ENCODE peak calls at places on chromosomes 1 and 21, in five cellular contexts. V is IMR-90, M is A549, U is stomach, H is prostate gland. I is an unnamed sample.

GRCh38 chr1:29372108-29372507 is 135.8 kb downstream of the PTPRU start:
- DNase-seq in U (no peak), M (no peak), H (no peak), V (no peak), I (no peak)

GRCh38 chr1:32775640-32776337 is 41.4 kb downstream of the YARS1 start:
- DNase-seq in M (no peak), U (no peak), V (peak; percentile 76), H (no peak), I (no peak)

GRCh38 chr1:213568929-213569815 is 418.6 kb upstream of the PROX1 start:
- DNase-seq in V (no peak), H (no peak), U (no peak), M (no peak), I (no peak)

GRCh38 chr1:160681067-160681890 is 30.3 kb downstream of the CD48 start:
- DNase-seq in U (peak; percentile 71), M (peak; percentile 43), V (peak; percentile 14), H (no peak), I (peak; percentile 41)

GRCh38 chr1:203677771-203678170 is 51.1 kb downstream of the ATP2B4 start:
- DNase-seq in H (no peak), V (no peak), U (no peak), M (no peak), I (no peak)

GRCh38 chr1:227884370-227885134 is 63.2 kb downstream of the WNT9A start:
- DNase-seq in U (peak; percentile 20), H (no peak), V (no peak), M (no peak), I (peak; percentile 7)

GRCh38 chr21:29092102-29092959 is 18.9 kb upstream of the CCT8 start:
- DNase-seq in M (no peak), V (peak; percentile 73), U (no peak), H (no peak), I (no peak)

GRCh38 chr1:35568975-35569395 is 4.1 kb upstream of the TFAP2E start:
- DNase-seq in U (peak; percentile 78), H (peak; percentile 56), V (peak; percentile 60), M (peak; percentile 72), I (peak; percentile 78)

GRCh38 chr1:19720973-19721372 is 56.3 kb downstream of the HTR6 start:
- DNase-seq in M (no peak), H (no peak), V (no peak), U (no peak), I (no peak)

DNA sequence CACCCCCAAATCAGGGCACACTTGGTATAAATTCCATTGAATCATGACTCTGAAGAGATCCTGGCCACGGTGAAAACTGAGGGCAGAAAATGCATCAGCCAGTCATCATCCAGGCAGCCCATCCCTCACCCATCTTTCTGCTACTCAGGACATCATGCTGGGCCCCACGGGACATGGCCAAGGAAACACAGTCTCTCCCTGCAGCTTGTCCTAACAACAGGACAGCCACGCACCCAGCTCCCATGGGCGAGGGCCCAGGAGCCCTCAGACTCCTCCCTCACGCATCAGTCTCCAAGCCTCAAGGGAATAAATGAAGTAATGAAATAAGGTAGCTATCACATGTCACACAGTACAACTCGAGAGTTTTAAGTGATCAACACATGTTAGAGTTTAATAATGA is 37.8 kb downstream of the ELK4 start:
- DNase-seq in U (no peak), M (no peak), H (peak; percentile 3), V (no peak), I (no peak)
- TF ChIP-seq POLR2A in U (no peak), M (no peak), H (no peak), V (no peak), I (no peak)

GRCh38 chr1:23797478-23798448 is 2.8 kb downstream of the GALE start:
- DNase-seq in U (peak; percentile 54), H (no peak), M (no peak), V (no peak), I (peak; percentile 23)

GRCh38 chr1:23798662-23799142 is 1.9 kb downstream of the GALE start:
- DNase-seq in H (no peak), M (no peak), U (peak; percentile 83), V (no peak), I (peak; percentile 87)

GRCh38 chr1:23795676-23796465 is 4.7 kb downstream of the GALE start:
- DNase-seq in V (no peak), M (no peak), U (peak; percentile 26), H (no peak), I (no peak)

GRCh38 chr1:23799255-23799569 is 1.3 kb downstream of the GALE start:
- DNase-seq in U (no peak), M (no peak), V (no peak), H (no peak), I (no peak)

DNA sequence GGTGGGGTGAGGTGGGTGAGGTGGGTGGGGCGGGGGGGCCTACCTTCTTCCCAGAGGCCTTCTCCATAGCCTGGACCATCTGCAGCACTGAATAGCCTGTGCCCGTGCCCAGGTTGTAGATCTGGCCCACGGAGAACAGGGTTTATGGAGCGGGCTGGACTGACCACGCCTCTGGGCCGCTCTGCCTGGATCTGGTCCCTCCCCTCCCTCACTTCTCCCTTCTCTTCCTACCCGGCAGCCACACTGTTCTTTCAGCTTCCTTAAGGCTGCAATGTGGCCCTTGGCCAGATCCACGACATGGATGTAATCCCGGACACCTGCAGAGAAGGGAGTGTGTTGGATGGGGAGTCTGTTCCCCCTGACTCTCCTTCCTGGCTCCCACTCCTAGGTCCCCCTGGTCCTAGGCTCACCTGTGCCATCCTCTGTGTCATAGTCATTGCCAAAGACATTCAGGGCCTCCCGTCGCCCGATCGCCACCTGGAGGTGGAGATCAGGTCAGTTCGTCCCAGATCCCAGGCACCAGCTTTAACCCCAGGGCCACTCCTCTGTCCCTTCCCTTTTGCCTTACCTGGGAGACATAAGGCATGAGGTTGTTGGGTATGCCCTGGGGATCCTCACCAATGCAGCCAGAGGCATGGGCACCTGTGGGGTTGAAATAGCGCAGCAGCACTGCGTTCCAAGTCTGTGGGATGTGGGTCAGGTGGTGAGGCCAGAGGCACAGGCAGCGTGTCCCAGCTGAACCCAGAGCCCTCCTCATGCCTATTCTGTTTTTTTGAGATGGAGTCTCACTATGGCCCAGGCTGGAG is 3.9 kb downstream of the GALE start:
- DNase-seq in U (peak; percentile 64), H (peak; percentile 56), V (no peak), M (no peak), I (no peak)
- TF ChIP-seq CTCF in U (no peak), H (no peak), V (no peak), M (peak; percentile 15), I (no peak)

DNA sequence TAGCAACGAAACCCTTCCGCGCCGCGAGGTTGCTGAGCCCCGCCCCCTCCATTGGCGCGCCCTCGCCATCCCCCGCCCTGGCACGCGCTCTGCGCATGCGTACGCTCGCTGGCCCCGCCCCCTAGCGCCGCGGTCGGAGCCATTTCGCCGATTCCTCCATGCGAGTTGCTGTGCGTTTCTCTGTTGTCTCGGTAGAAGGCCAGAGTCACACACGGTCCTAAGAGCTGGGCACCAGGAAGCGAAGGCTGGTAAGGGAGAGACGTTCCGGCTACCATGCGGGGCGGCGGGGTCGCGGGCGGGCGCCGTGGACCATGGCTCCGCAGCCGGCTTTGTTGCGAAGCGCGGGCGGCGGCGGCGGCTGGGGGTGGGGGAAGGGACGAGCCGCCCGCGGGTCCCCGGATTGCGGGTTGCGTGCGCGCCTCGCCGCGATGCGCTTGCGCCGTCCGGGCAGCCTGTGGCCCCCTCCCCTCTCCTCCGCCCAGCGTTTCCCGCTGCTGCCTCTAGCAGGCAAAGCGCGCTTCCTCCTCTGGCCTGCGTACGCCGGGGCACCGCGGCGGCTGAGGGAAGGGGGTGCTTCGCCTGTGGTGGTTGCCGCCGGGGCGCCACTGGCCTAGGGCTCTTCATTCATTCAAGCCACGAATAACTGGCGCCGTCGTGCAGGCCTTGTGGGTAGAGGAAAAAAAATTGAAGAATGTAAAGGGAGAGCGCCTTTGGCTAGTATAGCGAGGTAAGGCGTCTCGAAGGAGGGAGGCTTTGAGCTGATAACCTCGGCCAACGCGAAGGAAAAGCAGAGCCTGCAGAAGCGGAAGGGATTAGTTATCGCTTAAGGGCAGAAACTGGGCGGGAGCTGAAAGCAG is at the start of gene DHX9:
- DNase-seq in H (peak; percentile 89), M (peak; percentile 85), V (peak; percentile 85), U (peak; percentile 97), I (peak; percentile 98)
- TF ChIP-seq POLR2A in H (peak; percentile 79), M (peak; percentile 98), V (peak; percentile 97), U (no peak), I (peak; percentile 92)

DNA sequence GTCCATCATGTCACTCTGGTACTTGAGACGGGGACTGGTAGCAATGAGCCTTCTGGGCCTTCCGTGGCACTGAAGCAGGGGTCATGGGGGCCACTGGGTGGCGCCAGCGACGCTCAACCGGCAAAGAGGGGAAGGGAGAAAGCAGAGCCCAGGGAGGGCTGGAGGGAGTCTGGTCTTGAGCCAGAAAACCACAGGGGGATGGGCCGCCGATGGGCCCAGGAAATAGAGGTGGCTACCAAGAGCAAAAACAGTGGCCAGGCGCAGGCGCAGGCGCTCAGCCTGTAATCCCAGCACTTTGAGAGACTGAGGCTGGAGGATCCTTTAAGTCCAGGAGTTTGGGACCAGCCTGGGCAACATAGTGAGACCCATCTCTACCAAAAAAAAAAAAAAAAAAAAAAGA is 21.8 kb downstream of the EXOC8 start:
- DNase-seq in U (peak; percentile 44), H (no peak), M (peak; percentile 33), V (peak; percentile 9), I (peak; percentile 17)
- TF ChIP-seq CTCF in U (no peak), H (peak; percentile 15), M (peak; percentile 61), V (peak; percentile 45), I (peak; percentile 31)

GRCh38 chr1:5992034-5992813 is at the start of gene NPHP4:
- DNase-seq in U (peak; percentile 100), H (peak; percentile 100), V (peak; percentile 100), M (peak; percentile 99), I (peak; percentile 99)
- TF ChIP-seq POLR2A in U (no peak), H (peak; percentile 40), V (peak; percentile 93), M (peak; percentile 20), I (peak; percentile 52)

DNA sequence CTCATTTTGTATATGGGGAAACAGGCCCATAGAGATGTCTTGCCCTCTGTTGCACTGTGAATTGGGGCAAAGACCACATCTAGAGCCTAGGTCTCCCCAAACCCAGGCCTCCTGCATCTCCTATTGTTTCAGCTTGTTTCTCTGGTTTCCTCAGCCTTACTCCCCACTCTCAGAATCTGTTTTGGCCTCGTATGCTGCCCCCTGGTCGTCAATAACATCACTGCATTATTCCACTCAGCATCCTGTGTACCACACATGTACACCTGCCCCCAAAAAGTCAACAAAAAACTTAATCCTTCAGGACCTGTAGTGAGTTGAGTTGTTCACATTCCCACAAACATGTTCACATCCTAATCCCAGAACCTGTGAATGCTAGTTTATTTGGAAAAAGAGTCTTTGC is 184.8 kb downstream of the BRINP2 start:
- DNase-seq in V (peak; percentile 19), U (peak; percentile 27), H (no peak), M (no peak), I (peak; percentile 16)
- TF ChIP-seq CTCF in V (peak; percentile 48), U (no peak), H (no peak), M (no peak), I (no peak)

GRCh38 chr21:44010429-44010828 is 1.7 kb upstream of the TRAPPC10 start:
- DNase-seq in M (no peak), H (no peak), U (no peak), V (no peak), I (no peak)
- TF ChIP-seq POLR2A in M (no peak), H (no peak), U (no peak), V (no peak), I (no peak)

DNA sequence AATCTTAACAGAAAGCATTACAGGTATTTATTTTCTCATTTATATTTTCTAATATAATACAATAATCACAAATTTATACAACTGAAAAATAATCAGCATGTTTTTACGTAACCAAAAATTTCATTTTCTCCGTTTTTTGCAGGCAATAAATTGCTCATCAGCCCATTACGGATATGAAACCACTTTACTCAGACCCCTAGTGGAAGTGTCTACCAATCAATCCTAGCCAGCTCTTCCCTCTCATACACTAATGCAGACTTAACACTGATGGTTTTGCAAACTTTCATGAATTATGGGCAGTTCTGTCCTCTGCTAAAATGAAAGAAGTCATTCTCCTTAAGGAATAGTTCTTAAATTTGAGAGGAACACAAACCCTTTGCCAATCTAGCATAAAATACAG is 124.7 kb downstream of the EIF4G3 start:
- DNase-seq in H (no peak), M (no peak), V (no peak), U (no peak), I (no peak)
- TF ChIP-seq CTCF in H (no peak), M (no peak), V (no peak), U (no peak), I (no peak)